ENCODE peak calls at places on chromosomes 3 and 15, in four cellular contexts. One of them, this sample, is unnamed.

GRCh38 chr15:67196672-67197363 is 57.6 kb downstream of the AAGAB start:
- DNase-seq in uterus: peak; percentile 67
- DNase-seq in transverse colon: no peak
- DNase-seq in spleen: no peak
- DNase-seq in this sample: no peak

GRCh38 chr15:57533062-57533735 is 58.5 kb upstream of the MYZAP start:
- DNase-seq in uterus: no peak
- DNase-seq in transverse colon: no peak
- DNase-seq in spleen: no peak
- DNase-seq in this sample: no peak

GRCh38 chr3:27483117-27484001 is 825 bp downstream of the SLC4A7 start:
- DNase-seq in uterus: peak; percentile 43
- DNase-seq in transverse colon: peak; percentile 51
- DNase-seq in spleen: peak; percentile 90
- DNase-seq in this sample: peak; percentile 85

GRCh38 chr3:37138816-37139215 is 35.6 kb downstream of the LRRFIP2 start:
- DNase-seq in uterus: no peak
- DNase-seq in transverse colon: no peak
- DNase-seq in spleen: no peak
- DNase-seq in this sample: no peak

GRCh38 chr3:141074529-141074928 is 23.4 kb downstream of the SPSB4 start:
- DNase-seq in uterus: no peak
- DNase-seq in transverse colon: no peak
- DNase-seq in spleen: no peak
- DNase-seq in this sample: peak; percentile 36

GRCh38 chr3:58237238-58237939 is at the start of gene ABHD6:
- DNase-seq in uterus: peak; percentile 72
- DNase-seq in transverse colon: peak; percentile 82
- DNase-seq in spleen: peak; percentile 95
- DNase-seq in this sample: peak; percentile 89

GRCh38 chr3:129606522-129607390 is at the start of gene PLXND1:
- DNase-seq in uterus: peak; percentile 75
- DNase-seq in transverse colon: peak; percentile 59
- DNase-seq in spleen: peak; percentile 91
- DNase-seq in this sample: peak; percentile 88

GRCh38 chr3:707041-707440 is 385.8 kb upstream of the CNTN6 start:
- DNase-seq in uterus: no peak
- DNase-seq in transverse colon: no peak
- DNase-seq in spleen: no peak
- DNase-seq in this sample: no peak

GRCh38 chr3:45950686-45951600 is 7.7 kb downstream of the CXCR6 start:
- DNase-seq in uterus: no peak
- DNase-seq in transverse colon: no peak
- DNase-seq in spleen: peak; percentile 59
- DNase-seq in this sample: no peak

GRCh38 chr15:48221885-48222284 is 15.8 kb downstream of the SLC12A1 start:
- DNase-seq in uterus: no peak
- DNase-seq in transverse colon: no peak
- DNase-seq in spleen: no peak
- DNase-seq in this sample: no peak

GRCh38 chr3:187044871-187045552 is 94.3 kb downstream of the RPL39L start:
- DNase-seq in uterus: no peak
- DNase-seq in transverse colon: peak; percentile 58
- DNase-seq in spleen: no peak
- DNase-seq in this sample: no peak

GRCh38 chr15:26620528-26620927 is 152.3 kb downstream of the GABRB3 start:
- DNase-seq in uterus: no peak
- DNase-seq in transverse colon: no peak
- DNase-seq in spleen: no peak
- DNase-seq in this sample: no peak

GRCh38 chr3:56960234-56960917 is 100.1 kb upstream of the SPATA12 start:
- DNase-seq in uterus: no peak
- DNase-seq in transverse colon: no peak
- DNase-seq in spleen: no peak
- DNase-seq in this sample: no peak

GRCh38 chr15:66145242-66146182 is 108.0 kb downstream of the MEGF11 start:
- DNase-seq in uterus: no peak
- DNase-seq in transverse colon: no peak
- DNase-seq in spleen: no peak
- DNase-seq in this sample: no peak

DNA sequence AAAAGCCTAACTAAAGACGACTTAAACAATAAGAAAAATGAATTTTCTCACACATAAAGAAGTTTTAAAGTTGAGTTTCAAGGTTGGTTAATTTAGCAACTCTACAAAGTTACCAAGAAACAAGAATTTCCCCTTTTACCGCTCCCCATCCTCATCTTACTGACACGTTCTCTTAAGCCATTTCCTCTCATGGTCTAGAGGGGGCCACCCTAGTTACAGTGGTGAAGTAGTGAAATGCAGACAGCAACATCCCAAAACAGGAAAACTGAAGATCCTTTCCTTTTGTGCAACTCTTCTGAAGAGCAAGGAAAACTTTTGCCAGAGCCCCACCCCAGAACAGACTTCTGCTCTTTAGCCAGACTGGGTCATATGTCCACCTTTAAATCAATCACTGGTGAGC is 17.3 kb upstream of the SOX14 start:
- DNase-seq in uterus: no peak
- DNase-seq in transverse colon: no peak
- DNase-seq in spleen: no peak
- DNase-seq in this sample: no peak
- TF ChIP-seq POLR2A in uterus: no peak
- TF ChIP-seq POLR2A in transverse colon: no peak
- TF ChIP-seq POLR2A in spleen: no peak
- TF ChIP-seq POLR2A in this sample: no peak

DNA sequence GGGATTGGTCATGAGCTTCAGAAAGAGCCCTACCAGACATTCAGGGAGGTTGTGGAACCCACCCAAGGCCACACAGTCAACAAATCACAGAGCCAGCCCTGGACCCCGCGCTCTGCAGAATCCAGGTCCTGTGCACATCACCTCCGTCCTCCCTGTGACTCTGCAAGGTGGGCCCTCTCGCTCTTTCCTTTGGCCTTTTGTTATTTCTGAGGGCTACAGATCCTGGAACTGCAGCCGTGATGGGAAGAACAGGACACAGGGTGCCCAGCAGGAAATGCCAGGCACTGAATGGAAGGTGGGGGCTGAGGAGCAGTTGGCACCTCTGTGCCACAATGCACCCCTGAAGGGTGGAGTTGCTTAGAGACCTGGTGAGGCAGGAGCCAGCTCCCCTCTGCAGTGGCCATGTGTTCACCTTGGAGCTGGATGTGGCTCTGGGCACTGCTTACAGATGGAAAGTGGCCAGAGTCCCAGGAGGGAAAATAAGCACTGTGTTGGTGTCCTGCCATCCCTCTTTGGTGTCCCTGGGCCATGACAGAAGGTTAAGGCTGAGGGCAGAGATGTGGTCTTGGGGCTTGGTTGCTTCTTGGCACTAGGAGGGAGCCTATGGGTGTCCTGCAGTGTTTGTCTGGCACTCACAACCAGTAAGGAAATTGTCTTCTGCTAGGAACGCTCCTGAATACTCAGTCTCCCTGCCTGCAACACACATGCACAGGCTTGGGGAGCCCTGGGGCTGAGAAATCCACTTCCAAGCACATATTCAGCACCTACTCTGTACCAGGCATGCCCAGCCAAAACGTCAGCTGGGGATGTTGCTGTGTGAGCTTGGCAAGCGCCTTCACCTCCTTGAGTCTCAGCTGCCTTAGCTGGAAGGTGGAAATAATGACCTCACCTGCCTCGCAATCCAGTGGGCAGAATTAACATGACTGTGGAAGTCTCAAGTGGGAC is 98.0 kb upstream of the SLC6A6 start:
- DNase-seq in uterus: no peak
- DNase-seq in transverse colon: no peak
- DNase-seq in spleen: no peak
- DNase-seq in this sample: no peak
- H3K27ac ChIP-seq in uterus: no peak overlapping the region
- H3K27ac ChIP-seq in transverse colon: no peak overlapping the region
- H3K27ac ChIP-seq in spleen: no peak overlapping the region
- H3K27ac ChIP-seq in this sample: no peak overlapping the region

DNA sequence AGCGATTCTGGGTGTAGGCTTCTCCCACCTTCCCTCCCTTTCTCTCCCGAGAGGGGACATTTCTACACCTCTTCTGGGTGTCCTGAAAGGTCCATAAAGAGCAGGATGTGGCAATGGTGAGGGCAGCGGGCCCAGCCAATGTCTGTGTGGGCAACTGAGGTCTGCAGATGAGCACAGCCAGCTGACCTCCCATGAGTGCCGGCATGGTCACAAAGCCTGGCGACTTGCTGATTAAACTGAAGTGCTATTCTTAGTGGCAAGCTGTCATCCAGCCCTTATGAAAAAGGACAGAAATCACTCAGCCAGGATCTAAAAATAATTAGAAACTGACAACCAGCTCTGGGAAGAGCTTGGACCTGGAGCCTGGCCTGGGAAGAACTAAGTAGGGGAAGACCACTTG is 124.3 kb upstream of the RGMA start:
- DNase-seq in uterus: no peak
- DNase-seq in transverse colon: no peak
- DNase-seq in spleen: no peak
- DNase-seq in this sample: no peak
- TF ChIP-seq POLR2A in uterus: no peak
- TF ChIP-seq POLR2A in transverse colon: no peak
- TF ChIP-seq POLR2A in spleen: no peak
- TF ChIP-seq POLR2A in this sample: no peak

GRCh38 chr15:64112904-64113303 is 17.1 kb downstream of the SNX1 start:
- DNase-seq in uterus: no peak
- DNase-seq in transverse colon: no peak
- DNase-seq in spleen: no peak
- DNase-seq in this sample: no peak

GRCh38 chr15:64112077-64112772 is 16.4 kb downstream of the SNX1 start:
- DNase-seq in uterus: no peak
- DNase-seq in transverse colon: no peak
- DNase-seq in spleen: no peak
- DNase-seq in this sample: no peak

GRCh38 chr15:64107337-64107736 is 11.6 kb downstream of the SNX1 start:
- DNase-seq in uterus: no peak
- DNase-seq in transverse colon: no peak
- DNase-seq in spleen: no peak
- DNase-seq in this sample: no peak

GRCh38 chr15:64111679-64112050 is 15.9 kb downstream of the SNX1 start:
- DNase-seq in uterus: no peak
- DNase-seq in transverse colon: no peak
- DNase-seq in spleen: no peak
- DNase-seq in this sample: no peak

DNA sequence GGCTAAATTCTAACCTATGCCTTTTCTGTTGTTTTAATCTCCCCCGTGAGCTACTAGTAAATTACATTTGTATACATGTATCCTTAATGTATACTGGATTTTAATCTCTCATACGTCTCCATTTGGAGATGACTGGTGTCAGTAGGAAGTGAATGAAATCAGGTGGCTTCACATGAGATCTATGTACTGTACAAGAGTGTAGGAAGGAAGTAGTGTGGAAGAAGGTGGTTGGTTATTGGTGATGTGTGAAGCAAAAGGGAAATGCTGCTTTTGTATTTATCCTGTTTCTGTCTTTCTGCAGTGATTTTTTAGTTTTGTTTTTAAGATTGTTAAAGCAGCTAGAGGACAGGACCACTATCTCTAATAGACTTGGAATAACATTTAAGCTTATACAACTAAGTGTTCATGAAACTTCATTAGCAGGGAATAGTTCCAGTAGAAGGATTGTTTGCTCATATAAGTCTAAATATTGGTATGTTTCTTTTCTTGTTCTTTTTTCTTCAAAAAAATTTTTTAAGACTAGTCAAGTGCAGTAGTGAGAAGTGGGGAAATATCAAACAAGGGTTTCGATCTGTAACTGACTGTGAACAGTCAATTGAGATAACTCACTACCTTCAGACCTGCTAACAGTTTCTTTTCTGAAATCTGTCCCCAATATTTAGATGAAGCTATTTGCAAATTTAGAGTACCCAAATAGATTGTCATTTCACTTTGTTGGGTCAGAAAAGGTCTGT is 15.3 kb downstream of the SNX1 start:
- DNase-seq in uterus: no peak
- DNase-seq in transverse colon: no peak
- DNase-seq in spleen: no peak
- DNase-seq in this sample: no peak
- H3K27ac ChIP-seq in uterus: no peak overlapping the region
- H3K27ac ChIP-seq in transverse colon: no peak overlapping the region
- H3K27ac ChIP-seq in spleen: peak overlapping the region; percentile 59
- H3K27ac ChIP-seq in this sample: no peak overlapping the region

This sample was measured in sigmoid colon.